ENCODE peak calls at places on chromosomes 3 and 15, in ten cellular contexts. R is substantia nigra; K is NCI-H460; I is T47D; S is AG08395; M is HS-27A; P is NCI-H1417; E is GM20000; B is testis; T is stimulated activated CD8-positive, alpha-beta memory T cell treated with anti-CD3 and anti-CD28 coated beads, Interleukin-12 subunit alpha, Interleukin-12 subunit beta, amount 100 ng/mL, for 4 hours. Z is an unnamed sample.

GRCh38 chr15:68325721-68326120 is 48.2 kb downstream of the FEM1B start:
- DNase-seq in T (no peak), K (no peak), M (no peak), R (no peak), P (no peak), E (no peak), B (no peak), I (no peak), S (no peak), Z (no peak)

GRCh38 chr3:175121225-175121624 is 262.1 kb downstream of the NAALADL2 start:
- DNase-seq in P (no peak), T (no peak), R (no peak), K (no peak), I (peak), B (peak), M (no peak), E (no peak), S (no peak), Z (no peak)

GRCh38 chr3:38555926-38556325 is 59.8 kb downstream of the EXOG start:
- DNase-seq in T (no peak), S (no peak), P (no peak), K (no peak), M (no peak), E (no peak), B (no peak), R (no peak), I (no peak), Z (no peak)

GRCh38 chr15:43441316-43441715 is 51.6 kb downstream of the TP53BP1 start:
- DNase-seq in S (peak), B (no peak), T (no peak), P (no peak), I (no peak), K (no peak), E (peak), R (no peak), M (peak), Z (no peak)

GRCh38 chr15:74891469-74891868 is 1.6 kb downstream of the MPI start:
- DNase-seq in P (no peak), I (no peak), S (no peak), T (no peak), E (no peak), K (no peak), R (no peak), M (no peak), B (no peak), Z (no peak)

GRCh38 chr15:48861813-48862431 is 16.0 kb upstream of the EID1 start:
- DNase-seq in P (peak), M (no peak), E (peak), I (peak), R (no peak), T (no peak), S (peak), K (no peak), B (no peak), Z (peak)

GRCh38 chr3:184598220-184598927 is 36.8 kb downstream of the EPHB3 start:
- DNase-seq in S (peak), R (no peak), B (no peak), K (no peak), T (no peak), P (no peak), E (no peak), M (no peak), I (no peak), Z (no peak)

GRCh38 chr3:37824090-37824953 is 37.4 kb upstream of the CTDSPL start:
- DNase-seq in M (no peak), P (no peak), B (no peak), T (no peak), E (no peak), R (no peak), S (no peak), K (no peak), I (no peak), Z (no peak)

GRCh38 chr15:39430389-39430788 is 150.5 kb upstream of the THBS1 start:
- DNase-seq in R (no peak), S (no peak), I (no peak), T (no peak), M (no peak), K (no peak), B (no peak), P (no peak), E (no peak), Z (no peak)

GRCh38 chr3:58835075-58835474 is 168.5 kb upstream of the FAM3D start:
- DNase-seq in P (no peak), B (no peak), I (no peak), E (no peak), R (no peak), K (no peak), T (no peak), S (peak), M (peak), Z (no peak)

GRCh38 chr15:51132384-51133139 is 37.9 kb upstream of the TNFAIP8L3 start:
- DNase-seq in M (peak), R (peak), S (peak), K (no peak), E (peak), I (peak), P (no peak), B (peak), T (no peak), Z (peak)

GRCh38 chr3:160949460-160949859 is 155.7 kb downstream of the B3GALNT1 start:
- DNase-seq in K (no peak), P (no peak), S (no peak), B (no peak), I (no peak), M (no peak), E (no peak), T (no peak), R (no peak), Z (no peak)

GRCh38 chr15:57335326-57336118 is 40.8 kb upstream of the CGNL1 start:
- DNase-seq in M (no peak), B (no peak), S (no peak), T (no peak), P (peak), R (no peak), K (no peak), E (no peak), I (no peak), Z (no peak)

GRCh38 chr3:141735789-141736465 is 2.2 kb upstream of the RNF7 start:
- DNase-seq in E (no peak), M (no peak), I (no peak), K (no peak), S (no peak), T (no peak), B (no peak), R (no peak), P (no peak), Z (no peak)

GRCh38 chr15:58229297-58229768 is 91.2 kb downstream of the AQP9 start:
- DNase-seq in K (no peak), I (no peak), P (peak), B (no peak), R (peak), T (no peak), M (no peak), S (peak), E (no peak), Z (no peak)

GRCh38 chr3:147775816-147776530 is 366.8 kb downstream of the ZIC1 start:
- DNase-seq in R (no peak), M (no peak), E (no peak), P (no peak), K (no peak), T (no peak), I (no peak), S (peak), B (no peak), Z (peak)

GRCh38 chr15:69093127-69093526 is 67.3 kb upstream of the GLCE start:
- DNase-seq in S (peak), B (no peak), M (no peak), K (peak), P (no peak), R (no peak), I (peak), E (no peak), T (no peak), Z (no peak)